ENCODE peak calls at places on chromosome 12, in seven cellular contexts. H, Y, E, I, K, A and S are unnamed samples.
A peak's percentile ranks its signal among the peaks of the same experiment; 100 is the strongest.

GRCh38 chr12:65526311-65526710 is 247.8 kb downstream of the MSRB3 start:
- DNase-seq in E (no peak), Y (no peak), K (no peak), I (no peak), A (no peak), H (no peak), S (no peak)

GRCh38 chr12:110498984-110499706 is 2.8 kb downstream of the VPS29 start:
- DNase-seq in H (no peak), Y (no peak), A (peak; percentile 10), K (no peak), E (no peak), I (no peak), S (peak; percentile 37)

GRCh38 chr12:112116232-112117060 is 7.9 kb upstream of the NAA25 start:
- DNase-seq in H (no peak), A (peak; percentile 83), I (peak; percentile 13), E (no peak), Y (peak; percentile 82), K (peak; percentile 85), S (peak; percentile 95)

GRCh38 chr12:71594214-71594948 is 69.3 kb downstream of the ZFC3H1 start:
- DNase-seq in I (no peak), A (peak; percentile 16), H (no peak), E (no peak), K (peak; percentile 36), Y (peak; percentile 8), S (peak; percentile 77)

GRCh38 chr12:116266220-116266619 is 11.3 kb downstream of the MED13L start:
- DNase-seq in A (no peak), I (no peak), Y (no peak), K (peak; percentile 32), H (no peak), E (no peak), S (no peak)

GRCh38 chr12:98503343-98503592 is 12.1 kb upstream of the TMPO start:
- DNase-seq in E (peak; percentile 78), A (peak; percentile 84), K (peak; percentile 94), Y (peak; percentile 95), H (peak; percentile 87), I (peak; percentile 91), S (peak; percentile 86)

GRCh38 chr12:129332286-129332685 is 479.0 kb downstream of the GLT1D1 start:
- DNase-seq in K (no peak), E (no peak), A (no peak), H (no peak), I (no peak), Y (no peak), S (no peak)

GRCh38 chr12:105992849-105993740 is 145.7 kb downstream of the NUAK1 start:
- DNase-seq in K (no peak), H (no peak), E (no peak), I (no peak), A (no peak), Y (no peak), S (no peak)

GRCh38 chr12:89166525-89166934 is 185.8 kb downstream of the DUSP6 start:
- DNase-seq in A (no peak), Y (peak; percentile 14), H (peak; percentile 18), I (no peak), K (no peak), E (no peak), S (no peak)

GRCh38 chr12:124279315-124279714 is 15.6 kb upstream of the RFLNA start:
- DNase-seq in I (no peak), K (no peak), Y (no peak), E (no peak), A (no peak), H (no peak), S (no peak)

GRCh38 chr12:115185529-115185928 is 501.6 kb upstream of the TBX3 start:
- DNase-seq in Y (peak; percentile 16), A (no peak), I (no peak), H (no peak), E (no peak), K (no peak), S (peak; percentile 67)

GRCh38 chr12:81610955-81611889 is 147.9 kb downstream of the PPFIA2 start:
- DNase-seq in E (peak; percentile 29), I (no peak), Y (no peak), K (no peak), H (no peak), A (peak; percentile 28), S (peak; percentile 8)

GRCh38 chr12:19161251-19161650 is 31.7 kb downstream of the PLEKHA5 start:
- DNase-seq in H (no peak), K (no peak), E (no peak), Y (no peak), A (no peak), I (no peak), S (no peak)

GRCh38 chr12:55955800-55956508 is 9.9 kb downstream of the PMEL start:
- DNase-seq in H (no peak), E (peak; percentile 87), I (peak; percentile 18), Y (no peak), K (no peak), A (peak; percentile 48), S (peak; percentile 29)

GRCh38 chr12:111624540-111624939 is 25.4 kb upstream of the ATXN2 start:
- DNase-seq in I (no peak), E (peak; percentile 60), Y (no peak), A (no peak), H (no peak), K (no peak), S (no peak)

DNA sequence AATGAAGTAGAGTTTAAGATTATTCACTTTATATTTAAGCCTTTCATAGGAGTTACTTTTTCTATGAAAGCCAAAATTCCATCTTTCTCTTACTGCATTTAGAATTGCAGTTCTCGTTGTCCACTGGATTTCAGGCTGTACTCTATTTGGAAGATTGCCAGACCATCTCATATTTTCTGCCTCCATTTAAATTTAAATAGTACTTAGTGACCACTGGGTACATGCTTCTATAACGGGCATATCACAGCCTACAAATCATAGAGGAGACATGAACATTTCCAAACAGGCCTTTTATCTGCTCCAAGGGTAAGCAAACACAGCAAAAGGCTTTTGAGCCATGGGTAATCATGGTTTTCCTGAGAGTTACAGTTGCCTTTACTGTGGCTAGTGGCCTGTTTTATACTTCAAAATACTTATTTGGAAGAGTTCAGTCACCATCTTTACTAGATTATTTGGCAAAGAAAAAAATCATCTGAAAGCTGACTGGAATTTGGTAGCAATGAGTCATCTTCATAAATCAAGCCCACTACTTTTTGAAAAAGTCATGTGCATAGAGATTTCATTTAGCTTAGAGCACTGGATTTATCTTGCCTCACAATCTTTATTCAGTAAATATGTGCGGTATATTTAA is 15.7 kb downstream of the ANO6 start:
- DNase-seq in I (no peak), Y (no peak), A (peak; percentile 65), K (no peak), H (no peak), E (no peak), S (peak; percentile 58)
- H3K4me3 ChIP-seq in I (no peak overlapping the region), Y (no peak overlapping the region), A (no peak overlapping the region), K (no peak overlapping the region), H (no peak overlapping the region), E (no peak overlapping the region), S (no peak overlapping the region)

GRCh38 chr12:113610698-113611097 is 139.0 kb upstream of the LHX5 start:
- DNase-seq in H (no peak), I (no peak), Y (no peak), K (no peak), E (no peak), A (no peak), S (no peak)
- H3K27ac ChIP-seq in H (no peak overlapping the region), I (no peak overlapping the region), Y (no peak overlapping the region), K (no peak overlapping the region), E (no peak overlapping the region), A (no peak overlapping the region), S (no peak overlapping the region)

DNA sequence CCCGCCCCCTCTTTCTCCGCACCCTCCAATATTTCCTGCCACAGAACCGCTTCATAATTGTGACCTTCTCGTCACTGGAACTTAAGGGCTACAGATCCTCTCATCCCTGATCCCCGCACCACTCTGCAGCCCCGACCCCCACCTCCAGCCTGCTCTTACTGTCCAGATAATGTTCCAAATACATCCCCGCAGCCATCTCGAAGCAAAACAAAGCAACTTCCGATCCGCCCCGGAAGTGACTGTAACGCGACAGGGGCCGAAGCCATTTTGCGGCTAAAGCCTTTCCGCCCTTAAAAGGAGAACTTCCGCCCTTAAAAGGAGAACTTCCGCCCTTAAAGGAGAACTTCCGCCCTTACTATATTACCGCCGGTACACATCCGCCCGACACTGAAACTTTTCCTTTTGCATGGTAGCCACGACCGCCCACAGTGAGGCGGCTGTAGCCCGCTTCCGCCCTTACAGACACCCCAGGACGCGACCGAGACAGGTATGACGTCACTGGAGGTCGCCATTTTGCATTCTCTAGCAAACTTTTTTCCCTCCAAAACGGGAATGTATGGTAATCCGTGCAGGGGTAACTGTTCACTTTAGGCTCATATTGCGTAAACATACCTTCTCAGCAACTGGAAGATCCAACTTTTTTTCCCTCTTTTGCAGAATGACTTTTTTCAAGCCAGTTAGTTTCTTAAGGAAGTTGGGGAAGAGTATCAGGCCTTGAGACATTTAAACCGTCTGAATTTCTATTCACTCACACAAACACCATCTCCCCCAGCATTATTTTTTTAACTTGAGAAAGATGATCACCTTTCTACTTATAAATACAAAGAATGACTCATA is at the start of gene ING4:
- DNase-seq in A (peak; percentile 99), Y (peak; percentile 99), K (peak; percentile 100), I (peak; percentile 98), E (peak; percentile 96), H (peak; percentile 97), S (peak; percentile 100)
- H3K4me1 ChIP-seq in A (peaks cover 18% of the 10 kb centered on the region), Y (peaks cover 15% of the 10 kb centered on the region), K (peaks cover 9% of the 10 kb centered on the region), I (peaks cover 10% of the 10 kb centered on the region), E (peaks cover 4% of the 10 kb centered on the region), H (peaks cover 12% of the 10 kb centered on the region), S (peaks cover 7% of the 10 kb centered on the region)

GRCh38 chr12:20547788-20548575 is 147.2 kb upstream of the SLCO1C1 start:
- DNase-seq in H (no peak), A (no peak), Y (peak; percentile 34), K (no peak), E (no peak), I (no peak), S (peak; percentile 67)

GRCh38 chr12:20548592-20548991 is 146.5 kb upstream of the SLCO1C1 start:
- DNase-seq in I (no peak), H (no peak), K (no peak), Y (no peak), A (no peak), E (no peak), S (no peak)

GRCh38 chr12:20546267-20546666 is 148.9 kb upstream of the SLCO1C1 start:
- DNase-seq in I (no peak), H (no peak), K (no peak), Y (no peak), E (no peak), A (no peak), S (no peak)

GRCh38 chr12:20555015-20555414 is 140.1 kb upstream of the SLCO1C1 start:
- DNase-seq in E (no peak), Y (no peak), K (no peak), H (no peak), A (no peak), I (no peak), S (no peak)

GRCh38 chr12:20549115-20549719 is 145.9 kb upstream of the SLCO1C1 start:
- DNase-seq in Y (peak; percentile 33), H (no peak), E (no peak), K (peak; percentile 20), I (peak; percentile 21), A (peak; percentile 4), S (peak; percentile 73)
- H3K4me3 ChIP-seq in Y (no peak overlapping the region), H (no peak overlapping the region), E (no peak overlapping the region), K (no peak overlapping the region), I (no peak overlapping the region), A (no peak overlapping the region), S (no peak overlapping the region)